ENCODE peak calls at places on chromosomes 16 and 17, in five cellular contexts. H, Q, R, X and K are unnamed samples.

GRCh38 chr16:89330177-89330856 is 112.8 kb downstream of the ZNF778 start:
- DNase-seq in H (no peak), Q (no peak), R (peak; percentile 97), X (no peak), K (no peak)

GRCh38 chr17:39094607-39095308 is 56.7 kb downstream of the PLXDC1 start:
- DNase-seq in H (no peak), Q (no peak), R (no peak), X (no peak), K (no peak)

GRCh38 chr17:72952641-72953313 is 139.7 kb downstream of the SLC39A11 start:
- DNase-seq in H (no peak), Q (no peak), R (no peak), X (no peak), K (no peak)

GRCh38 chr17:21275579-21276339 is 8.8 kb upstream of the MAP2K3 start:
- DNase-seq in H (peak; percentile 94), Q (peak; percentile 97), R (no peak), X (peak; percentile 97), K (no peak)

GRCh38 chr16:8694795-8695194 is 20.4 kb downstream of the ABAT start:
- DNase-seq in H (no peak), Q (no peak), R (no peak), X (no peak), K (no peak)

GRCh38 chr17:28950017-28950751 is 1.1 kb downstream of the PHF12 start:
- DNase-seq in H (no peak), Q (no peak), R (no peak), X (peak; percentile 59), K (no peak)

GRCh38 chr16:88478115-88478514 is 25.0 kb downstream of the ZFPM1 start:
- DNase-seq in H (no peak), Q (no peak), R (no peak), X (no peak), K (no peak)

GRCh38 chr17:62668091-62668804 is 40.8 kb downstream of the MRC2 start:
- DNase-seq in H (no peak), Q (no peak), R (peak; percentile 85), X (peak; percentile 85), K (no peak)

GRCh38 chr17:38554430-38555350 is 51.1 kb downstream of the SRCIN1 start:
- DNase-seq in H (no peak), Q (peak; percentile 87), R (no peak), X (no peak), K (no peak)

GRCh38 chr17:7380321-7380720 is 568 bp upstream of the TNK1 start:
- DNase-seq in H (no peak), Q (no peak), R (no peak), X (peak; percentile 54), K (no peak)

DNA sequence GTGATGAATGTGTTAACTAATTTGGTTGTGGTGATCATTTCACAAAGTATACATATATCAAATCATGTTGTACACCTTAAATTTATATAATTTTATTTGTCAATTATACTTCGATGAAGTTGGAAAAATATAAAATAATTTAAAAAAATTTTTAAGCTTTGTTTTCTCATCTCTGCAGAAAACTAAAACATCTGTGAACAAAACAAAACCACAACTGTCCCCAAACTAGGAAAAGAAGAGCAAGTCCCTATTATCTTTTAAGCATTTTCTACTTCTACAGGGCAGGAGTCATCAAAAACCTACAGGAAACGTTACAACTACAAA is 6.5 kb downstream of the HSDL1 start:
- DNase-seq in H (no peak), Q (no peak), R (no peak), X (no peak), K (no peak)
- TF ChIP-seq CTCF in H (no peak), Q (no peak), R (no peak), X (no peak), K (no peak)

GRCh38 chr17:43779145-43780125 is 658 bp upstream of the DUSP3 start:
- DNase-seq in H (no peak), Q (no peak), R (no peak), X (no peak), K (no peak)
- TF ChIP-seq CTCF in H (no peak), Q (peak; percentile 16), R (peak; percentile 31), X (peak; percentile 46), K (peak; percentile 30)

GRCh38 chr16:48538746-48539484 is 71.1 kb downstream of the N4BP1 start:
- DNase-seq in H (no peak), Q (no peak), R (no peak), X (peak; percentile 59), K (no peak)
- TF ChIP-seq CTCF in H (no peak), Q (no peak), R (peak; percentile 6), X (peak; percentile 43), K (peak; percentile 46)

GRCh38 chr17:12089809-12090384 is 69.2 kb downstream of the MAP2K4 start:
- DNase-seq in H (no peak), Q (no peak), R (no peak), X (no peak), K (peak; percentile 30)

GRCh38 chr17:12081720-12082119 is 61.0 kb downstream of the MAP2K4 start:
- DNase-seq in H (no peak), Q (no peak), R (no peak), X (no peak), K (no peak)

GRCh38 chr17:12088035-12088434 is 67.4 kb downstream of the MAP2K4 start:
- DNase-seq in H (no peak), Q (no peak), R (no peak), X (no peak), K (no peak)

GRCh38 chr17:12085076-12085949 is 64.6 kb downstream of the MAP2K4 start:
- DNase-seq in H (no peak), Q (no peak), R (no peak), X (no peak), K (no peak)
- TF ChIP-seq CTCF in H (no peak), Q (no peak), R (no peak), X (no peak), K (no peak)

DNA sequence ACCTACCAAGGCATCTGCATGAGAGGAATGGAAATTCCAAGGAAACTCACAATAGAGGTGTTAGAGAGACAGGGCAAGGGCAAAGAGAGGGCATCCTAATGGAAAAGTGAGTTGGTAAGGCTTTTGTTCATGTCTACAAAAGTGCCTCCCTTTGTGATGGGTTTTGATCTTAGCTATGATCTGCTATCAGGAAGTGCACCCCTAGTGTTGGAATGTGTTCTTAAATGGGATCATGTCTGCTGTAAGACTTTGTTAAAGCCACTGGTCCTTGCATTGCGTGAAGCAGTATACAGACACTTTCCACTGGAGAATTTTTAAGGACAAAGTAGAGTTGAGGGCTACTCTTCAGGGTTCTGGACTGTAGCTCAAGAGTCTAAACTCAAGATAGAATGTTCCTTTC is 92.0 kb downstream of the MAP2K6 start:
- DNase-seq in H (no peak), Q (no peak), R (no peak), X (no peak), K (no peak)
- TF ChIP-seq CTCF in H (no peak), Q (peak; percentile 29), R (peak; percentile 32), X (peak; percentile 52), K (peak; percentile 48)

GRCh38 chr16:21610766-21611165 is 11.4 kb downstream of the METTL9 start:
- DNase-seq in H (no peak), Q (no peak), R (no peak), X (no peak), K (no peak)
- TF ChIP-seq CTCF in H (no peak), Q (no peak), R (no peak), X (no peak), K (no peak)

DNA sequence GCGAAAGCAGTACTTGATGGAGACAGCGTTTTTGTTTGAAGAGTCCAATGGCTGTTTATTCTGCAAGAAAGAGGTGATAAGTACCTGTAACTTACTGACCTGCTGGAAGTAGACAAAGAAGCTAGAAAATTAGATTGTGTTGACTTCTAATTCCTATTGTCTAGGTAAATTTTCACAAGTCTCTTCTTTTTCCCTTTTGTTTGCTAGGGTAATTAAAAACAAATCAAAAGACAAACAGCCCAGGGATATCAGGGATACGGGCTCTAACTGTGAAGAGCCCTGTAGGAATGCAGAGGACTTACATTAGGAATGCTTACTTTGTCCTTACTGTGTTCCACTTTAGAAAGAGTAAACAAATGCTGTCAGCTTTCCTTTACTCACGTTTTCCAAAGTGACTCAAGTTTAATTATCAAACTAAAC is 7.0 kb downstream of the PSME3IP1 start:
- DNase-seq in H (no peak), Q (no peak), R (no peak), X (no peak), K (no peak)
- TF ChIP-seq CTCF in H (no peak), Q (no peak), R (no peak), X (no peak), K (peak; percentile 15)

GRCh38 chr17:56172517-56172982 is 19.3 kb downstream of the ANKFN1 start:
- DNase-seq in H (no peak), Q (no peak), R (no peak), X (no peak), K (no peak)

GRCh38 chr17:56169621-56170020 is 16.3 kb downstream of the ANKFN1 start:
- DNase-seq in H (no peak), Q (no peak), R (no peak), X (no peak), K (no peak)

GRCh38 chr17:56173026-56173425 is 19.8 kb downstream of the ANKFN1 start:
- DNase-seq in H (no peak), Q (no peak), R (no peak), X (no peak), K (no peak)

GRCh38 chr17:56173958-56174357 is 20.7 kb downstream of the ANKFN1 start:
- DNase-seq in H (no peak), Q (no peak), R (no peak), X (no peak), K (no peak)

DNA sequence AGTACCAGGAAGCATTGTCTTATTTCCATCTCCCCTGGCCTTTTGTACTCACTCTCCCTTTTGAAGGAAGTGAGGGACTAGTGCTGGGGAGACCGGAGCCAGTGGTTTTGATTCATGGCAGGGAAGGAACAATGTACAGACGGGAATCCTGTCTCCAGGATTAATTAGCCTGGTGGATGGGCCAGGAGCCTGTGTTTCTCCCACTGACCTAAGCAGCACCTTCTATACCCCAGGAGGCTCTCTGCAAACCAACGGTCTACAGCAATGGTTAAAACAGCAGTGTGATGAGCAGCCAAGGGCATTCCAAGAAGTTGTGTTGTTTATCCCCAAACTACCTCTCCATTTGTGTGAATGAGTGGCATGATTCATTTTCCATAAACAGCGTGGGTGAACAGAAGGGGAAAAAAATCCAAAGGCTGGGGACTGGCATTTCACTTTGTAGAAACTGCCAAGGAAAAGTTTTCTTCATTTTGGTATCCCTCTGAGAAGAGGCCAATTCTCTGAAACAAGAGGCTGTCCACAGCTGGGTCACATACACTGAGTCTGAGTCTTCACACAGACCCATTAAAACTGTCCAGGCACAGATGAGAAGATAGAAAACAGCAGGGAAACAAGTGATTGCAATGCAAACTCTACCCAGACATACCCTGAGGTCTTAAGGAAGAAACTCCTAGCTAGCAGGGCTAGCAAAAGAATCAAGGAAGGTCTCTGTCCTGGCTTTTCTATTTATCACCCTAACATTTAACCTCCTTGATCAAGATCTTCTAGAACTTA is 18.1 kb downstream of the ANKFN1 start:
- DNase-seq in H (no peak), Q (no peak), R (no peak), X (no peak), K (no peak)
- TF ChIP-seq CTCF in H (no peak), Q (no peak), R (no peak), X (no peak), K (no peak)